ENCODE peak calls at places on chromosomes 11 and 22, in four cellular contexts. C is stimulated activated CD4-positive, alpha-beta T cell treated with anti-CD3 and anti-CD28 coated beads, Interleukin-1b, Interleukin-23, amount 100 ng/mL, for 24 hours; L is LoVo; G is cardiac fibroblast. Y is an unnamed sample.
A peak's percentile ranks its signal among the peaks of the same experiment; 100 is the strongest.

GRCh38 chr11:8028766-8029165 is 41.6 kb downstream of the EIF3F start:
- DNase-seq in L (no peak), G (no peak), C (no peak), Y (no peak)

GRCh38 chr11:10893713-10894112 is 35.9 kb upstream of the ZBED5 start:
- DNase-seq in L (peak; percentile 73), C (no peak), G (peak; percentile 80), Y (peak; percentile 50)

GRCh38 chr11:114075891-114076441 is 16.5 kb downstream of the ZBTB16 start:
- DNase-seq in C (no peak), G (peak; percentile 89), L (peak; percentile 17), Y (peak; percentile 15)

GRCh38 chr22:30667092-30667485 is 586 bp downstream of the DUSP18 start:
- DNase-seq in G (peak; percentile 18), C (peak; percentile 1), L (peak; percentile 67), Y (peak; percentile 13)

GRCh38 chr11:70445605-70446004 is 47.3 kb downstream of the CTTN start:
- DNase-seq in C (no peak), L (no peak), G (no peak), Y (no peak)

GRCh38 chr11:17012712-17013547 is 1.3 kb downstream of the PLEKHA7 start:
- DNase-seq in L (peak; percentile 63), G (peak; percentile 96), C (no peak), Y (peak; percentile 95)

GRCh38 chr11:15166204-15166603 is 51.5 kb downstream of the INSC start:
- DNase-seq in C (no peak), L (no peak), G (no peak), Y (no peak)

GRCh38 chr22:31872209-31872608 is 72.1 kb upstream of the YWHAH start:
- DNase-seq in L (no peak), G (no peak), C (no peak), Y (peak; percentile 33)

GRCh38 chr11:44774131-44774530 is 47.4 kb downstream of the TSPAN18 start:
- DNase-seq in G (peak; percentile 9), C (no peak), L (no peak), Y (no peak)

GRCh38 chr22:22085702-22086500 is 103.3 kb upstream of the TOP3B start:
- DNase-seq in L (peak; percentile 22), C (no peak), G (peak; percentile 64), Y (no peak)

GRCh38 chr11:123973816-123974215 is 3.8 kb downstream of the OR10S1 start:
- DNase-seq in G (peak; percentile 95), C (no peak), L (no peak), Y (no peak)

GRCh38 chr11:57502870-57503269 is 12.6 kb downstream of the SLC43A1 start:
- DNase-seq in L (no peak), G (no peak), C (no peak), Y (peak; percentile 78)

GRCh38 chr11:103326070-103326794 is 217.0 kb downstream of the DYNC2H1 start:
- DNase-seq in G (peak; percentile 86), L (peak; percentile 62), C (no peak), Y (peak; percentile 51)

GRCh38 chr11:6755303-6755952 is 16.3 kb downstream of the OR2AG2 start:
- DNase-seq in L (peak; percentile 46), C (no peak), G (peak; percentile 56), Y (peak; percentile 10)

GRCh38 chr22:29710922-29711593 is 8.7 kb upstream of the CABP7 start:
- DNase-seq in C (no peak), G (no peak), L (no peak), Y (no peak)

GRCh38 chr11:65486570-65487466 is 12.0 kb upstream of the MALAT1 start:
- DNase-seq in C (no peak), G (no peak), L (no peak), Y (no peak)

GRCh38 chr11:94125408-94126120 is 3.1 kb upstream of the PANX1 start:
- DNase-seq in L (no peak), G (no peak), C (no peak), Y (no peak)

GRCh38 chr11:89660234-89660633 is 49.9 kb upstream of the TRIM77 start:
- DNase-seq in L (no peak), C (no peak), G (no peak), Y (peak; percentile 7)

GRCh38 chr11:73236205-73236765 is 18.2 kb downstream of the P2RY2 start:
- DNase-seq in G (peak; percentile 13), L (no peak), C (no peak), Y (no peak)

GRCh38 chr11:65625628-65626342 is 10.2 kb downstream of the PCNX3 start:
- DNase-seq in G (peak; percentile 46), C (no peak), L (no peak), Y (no peak)

GRCh38 chr11:68843703-68844312 is 2.1 kb upstream of the CPT1A start:
- DNase-seq in C (peak; percentile 69), L (peak; percentile 93), G (peak; percentile 40), Y (peak; percentile 67)

GRCh38 chr11:45879803-45880685 is 5.4 kb upstream of the MAPK8IP1 start:
- DNase-seq in L (peak; percentile 42), G (peak; percentile 15), C (no peak), Y (no peak)

GRCh38 chr11:4072668-4073285 is 21.8 kb upstream of the RRM1 start:
- DNase-seq in G (peak; percentile 88), C (peak; percentile 21), L (peak; percentile 78), Y (peak; percentile 72)

GRCh38 chr11:73975479-73975757 is 7.2 kb downstream of the UCP2 start:
- DNase-seq in L (no peak), G (no peak), C (no peak), Y (no peak)

GRCh38 chr11:9056467-9056866 is 34.9 kb downstream of the SCUBE2 start:
- DNase-seq in L (no peak), G (no peak), C (no peak), Y (no peak)

GRCh38 chr11:26510201-26510600 is 61.9 kb downstream of the MUC15 start:
- DNase-seq in G (no peak), C (no peak), L (no peak), Y (no peak)